ENCODE peak calls at places on chromosomes 3 and 15, in six cellular contexts. A is HCT116, U is H1, I is K562, K is HepG2, D is SK-N-SH. L is an unnamed sample.

GRCh38 chr15:59283717-59284336 is 77.2 kb downstream of the LDHAL6B start:
- DNase-seq in I (no peak), D (no peak), U (no peak), K (peak; percentile 38), A (peak; percentile 84), L (peak; percentile 60)

GRCh38 chr15:65286069-65286703 is 497 bp downstream of the PARP16 start:
- DNase-seq in D (no peak), U (peak; percentile 86), I (no peak), A (no peak), K (peak; percentile 34), L (peak; percentile 16)

GRCh38 chr3:86416334-86416733 is 574.6 kb downstream of the VGLL3 start:
- DNase-seq in D (no peak), K (no peak), A (no peak), I (no peak), U (no peak), L (peak; percentile 2)

GRCh38 chr3:17645074-17645698 is 97.2 kb downstream of the TBC1D5 start:
- DNase-seq in D (peak; percentile 28), U (no peak), A (peak; percentile 43), I (peak; percentile 17), K (peak; percentile 67), L (peak; percentile 8)

GRCh38 chr3:178076718-178077117 is 459.5 kb upstream of the KCNMB2 start:
- DNase-seq in U (no peak), I (no peak), A (no peak), K (no peak), D (no peak), L (no peak)

GRCh38 chr3:122918576-122919290 is 108.8 kb downstream of the SEMA5B start:
- DNase-seq in U (no peak), K (no peak), A (no peak), I (no peak), D (no peak), L (peak; percentile 49)

GRCh38 chr15:90558182-90558581 is 28.5 kb downstream of the CRTC3 start:
- DNase-seq in U (no peak), D (peak; percentile 28), A (no peak), I (no peak), K (peak; percentile 84), L (no peak)

GRCh38 chr3:36600413-36600812 is 163.9 kb downstream of the DCLK3 start:
- DNase-seq in K (no peak), A (peak; percentile 13), U (no peak), D (no peak), I (no peak), L (no peak)

GRCh38 chr3:145022447-145022846 is 1050.8 kb downstream of the DIPK2A start:
- DNase-seq in U (no peak), D (no peak), A (no peak), I (no peak), K (no peak), L (no peak)

GRCh38 chr3:46359748-46360509 is 6.0 kb downstream of the CCR2 start:
- DNase-seq in U (no peak), D (no peak), A (no peak), K (no peak), I (no peak), L (no peak)

GRCh38 chr15:32669870-32670623 is 28.5 kb downstream of the SCG5 start:
- DNase-seq in D (peak; percentile 87), K (peak; percentile 84), I (no peak), U (no peak), A (no peak), L (peak; percentile 11)

GRCh38 chr3:159620873-159621272 is 367.8 kb upstream of the IL12A start:
- DNase-seq in U (no peak), K (no peak), A (peak; percentile 35), D (no peak), I (no peak), L (no peak)

GRCh38 chr3:119716998-119717397 is 14.2 kb downstream of the CFAP91 start:
- DNase-seq in D (no peak), U (no peak), A (no peak), I (no peak), K (peak; percentile 80), L (no peak)

GRCh38 chr3:139302084-139302800 is 41.6 kb upstream of the MRPS22 start:
- DNase-seq in U (no peak), K (peak; percentile 57), D (peak; percentile 33), A (peak; percentile 89), I (no peak), L (peak; percentile 95)

GRCh38 chr3:195197764-195198423 is 73.1 kb downstream of the XXYLT1 start:
- DNase-seq in I (no peak), A (peak; percentile 19), U (no peak), K (no peak), D (no peak), L (no peak)

GRCh38 chr3:59660852-59661624 is 611.2 kb upstream of the CFAP20DC start:
- DNase-seq in A (no peak), U (no peak), D (no peak), I (no peak), K (no peak), L (no peak)

GRCh38 chr3:38578081-38578475 is 71.4 kb downstream of the SCN5A start:
- DNase-seq in A (no peak), I (no peak), K (no peak), U (peak; percentile 11), D (no peak), L (no peak)

GRCh38 chr3:17183951-17184550 is 299.3 kb downstream of the PLCL2 start:
- DNase-seq in D (no peak), U (no peak), K (no peak), A (peak; percentile 8), I (peak; percentile 24), L (no peak)

GRCh38 chr15:40872791-40873526 is 1.1 kb downstream of the RHOV start:
- DNase-seq in A (no peak), D (no peak), I (no peak), K (no peak), U (no peak), L (peak; percentile 45)

GRCh38 chr3:115836944-115837343 is 213.6 kb downstream of the GAP43 start:
- DNase-seq in D (peak; percentile 16), A (peak; percentile 28), K (no peak), U (no peak), I (peak; percentile 7), L (peak; percentile 12)

GRCh38 chr15:74826911-74827310 is 484 bp downstream of the CPLX3 start:
- DNase-seq in I (no peak), U (no peak), D (peak; percentile 47), A (no peak), K (no peak), L (no peak)

GRCh38 chr15:28890711-28891495 is 5.1 kb downstream of the APBA2 start:
- DNase-seq in I (no peak), A (no peak), D (no peak), U (no peak), K (no peak), L (no peak)

GRCh38 chr3:48661501-48662139 is 1.1 kb downstream of the CELSR3 start:
- DNase-seq in I (peak; percentile 86), K (peak; percentile 52), A (no peak), U (peak; percentile 98), D (no peak), L (no peak)

GRCh38 chr3:147397911-147398809 is 8.2 kb downstream of the ZIC4 start:
- DNase-seq in D (no peak), K (no peak), I (no peak), A (no peak), U (peak; percentile 81), L (no peak)

GRCh38 chr3:147398841-147399534 is 7.4 kb downstream of the ZIC4 start:
- DNase-seq in U (peak; percentile 19), I (no peak), D (no peak), K (no peak), A (peak; percentile 22), L (peak; percentile 61)

GRCh38 chr3:147396709-147397046 is 9.7 kb downstream of the ZIC4 start:
- DNase-seq in U (no peak), D (no peak), K (no peak), A (no peak), I (no peak), L (no peak)

GRCh38 chr3:147395975-147396708 is 10.2 kb downstream of the ZIC4 start:
- DNase-seq in K (no peak), D (no peak), A (no peak), I (no peak), U (peak; percentile 78), L (no peak)

GRCh38 chr3:147397155-147397888 is 9.0 kb downstream of the ZIC4 start:
- DNase-seq in K (no peak), U (peak; percentile 83), I (no peak), D (no peak), A (no peak), L (no peak)
- TF ChIP-seq JUND in K (no peak), U (peak; percentile 42), I (no peak), D (no peak), A (no peak), L (no peak)

GRCh38 chr15:72516734-72517133 is 42.6 kb downstream of the ARIH1 start:
- DNase-seq in D (no peak), I (no peak), U (no peak), K (no peak), A (no peak), L (no peak)

GRCh38 chr15:72515591-72516389 is 41.7 kb downstream of the ARIH1 start:
- DNase-seq in K (no peak), U (no peak), I (no peak), A (no peak), D (no peak), L (no peak)

DNA sequence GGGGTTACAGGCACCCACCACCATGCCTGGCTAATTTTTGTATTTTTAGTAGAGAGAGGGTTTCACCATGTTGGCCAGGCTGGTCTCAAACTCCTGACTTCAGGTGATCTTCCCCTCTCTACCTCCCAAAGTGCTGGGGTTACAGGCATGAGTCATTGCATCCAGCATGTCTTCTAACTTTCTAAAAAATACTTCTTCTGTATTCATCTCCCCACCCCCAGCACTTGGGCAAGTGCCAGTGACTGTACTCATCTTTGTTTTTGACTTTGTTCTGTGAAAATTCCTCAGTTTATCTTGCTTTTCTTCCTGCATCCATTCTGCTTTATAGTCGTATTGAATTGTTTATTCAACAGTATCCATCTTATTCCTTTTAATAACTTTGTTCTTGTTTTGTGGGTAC is 47.6 kb downstream of the ARIH1 start:
- DNase-seq in U (no peak), K (no peak), I (no peak), D (no peak), A (no peak), L (no peak)
- TF ChIP-seq JUND in U (no peak), K (no peak), I (no peak), D (peak; percentile 31), A (no peak), L (no peak)

GRCh38 chr15:62799919-62800318 is 242.6 kb upstream of the TPM1 start:
- DNase-seq in I (no peak), U (no peak), K (no peak), D (no peak), A (no peak), L (no peak)

GRCh38 chr15:62805502-62805901 is 237.0 kb upstream of the TPM1 start:
- DNase-seq in D (no peak), K (no peak), U (no peak), A (no peak), I (no peak), L (no peak)

GRCh38 chr15:62799037-62799436 is 243.5 kb upstream of the TPM1 start:
- DNase-seq in U (no peak), I (no peak), D (no peak), K (no peak), A (no peak), L (no peak)

GRCh38 chr15:62803856-62804400 is 238.6 kb upstream of the TPM1 start:
- DNase-seq in K (no peak), A (no peak), U (no peak), I (no peak), D (no peak), L (no peak)

GRCh38 chr15:62802612-62803011 is 239.9 kb upstream of the TPM1 start:
- DNase-seq in K (no peak), A (no peak), D (no peak), I (no peak), U (no peak), L (no peak)
- TF ChIP-seq JUND in K (no peak), A (no peak), D (no peak), I (no peak), U (no peak), L (no peak)

GRCh38 chr3:156630081-156630772 is 44.2 kb upstream of the TIPARP start:
- DNase-seq in I (no peak), K (no peak), D (no peak), A (peak; percentile 36), U (no peak), L (no peak)
- TF ChIP-seq JUND in I (no peak), K (no peak), D (no peak), A (peak; percentile 38), U (peak; percentile 62), L (no peak)

L was measured in T47D.